ENCODE peak calls at places on chromosomes 6 and 20, in eight cellular contexts. One of them, this sample, is unnamed.

GRCh38 chr6:135906542-135906941 is 55.0 kb downstream of the PDE7B start:
- DNase-seq in adrenal gland: no peak
- DNase-seq in fibroblast of lung: peak; percentile 43
- DNase-seq in pancreas: no peak
- DNase-seq in AG09319: no peak
- DNase-seq in choroid plexus epithelial cell: peak; percentile 53
- DNase-seq in lower lobe of right lung: no peak
- DNase-seq in body of pancreas: no peak
- DNase-seq in this sample: no peak

GRCh38 chr6:25026723-25027122 is 91.0 kb upstream of the RIPOR2 start:
- DNase-seq in adrenal gland: no peak
- DNase-seq in fibroblast of lung: no peak
- DNase-seq in pancreas: no peak
- DNase-seq in AG09319: no peak
- DNase-seq in choroid plexus epithelial cell: no peak
- DNase-seq in lower lobe of right lung: peak; percentile 81
- DNase-seq in body of pancreas: no peak
- DNase-seq in this sample: no peak

GRCh38 chr20:59985864-59986263 is 27.6 kb downstream of the CDH26 start:
- DNase-seq in adrenal gland: no peak
- DNase-seq in fibroblast of lung: no peak
- DNase-seq in pancreas: no peak
- DNase-seq in AG09319: no peak
- DNase-seq in choroid plexus epithelial cell: no peak
- DNase-seq in lower lobe of right lung: no peak
- DNase-seq in body of pancreas: no peak
- DNase-seq in this sample: no peak

GRCh38 chr6:125421853-125422252 is 120.1 kb upstream of the HDDC2 start:
- DNase-seq in adrenal gland: peak; percentile 9
- DNase-seq in fibroblast of lung: no peak
- DNase-seq in pancreas: no peak
- DNase-seq in AG09319: no peak
- DNase-seq in choroid plexus epithelial cell: peak; percentile 61
- DNase-seq in lower lobe of right lung: no peak
- DNase-seq in body of pancreas: no peak
- DNase-seq in this sample: peak; percentile 63

GRCh38 chr20:44494266-44494665 is 18.6 kb downstream of the TTPAL start:
- DNase-seq in adrenal gland: no peak
- DNase-seq in fibroblast of lung: peak; percentile 70
- DNase-seq in pancreas: no peak
- DNase-seq in AG09319: no peak
- DNase-seq in choroid plexus epithelial cell: peak; percentile 81
- DNase-seq in lower lobe of right lung: no peak
- DNase-seq in body of pancreas: no peak
- DNase-seq in this sample: no peak

GRCh38 chr6:116682334-116682712 is 1.3 kb downstream of the KPNA5 start:
- DNase-seq in adrenal gland: peak; percentile 45
- DNase-seq in fibroblast of lung: peak; percentile 81
- DNase-seq in pancreas: no peak
- DNase-seq in AG09319: no peak
- DNase-seq in choroid plexus epithelial cell: peak; percentile 73
- DNase-seq in lower lobe of right lung: no peak
- DNase-seq in body of pancreas: no peak
- DNase-seq in this sample: no peak

GRCh38 chr6:1686117-1687098 is 76.7 kb downstream of the FOXC1 start:
- DNase-seq in adrenal gland: no peak
- DNase-seq in fibroblast of lung: peak; percentile 93
- DNase-seq in pancreas: no peak
- DNase-seq in AG09319: peak; percentile 96
- DNase-seq in choroid plexus epithelial cell: peak; percentile 96
- DNase-seq in lower lobe of right lung: peak; percentile 62
- DNase-seq in body of pancreas: no peak
- DNase-seq in this sample: no peak

GRCh38 chr6:120378582-120379220 is 955.6 kb downstream of the TBC1D32 start:
- DNase-seq in adrenal gland: no peak
- DNase-seq in fibroblast of lung: peak; percentile 67
- DNase-seq in pancreas: no peak
- DNase-seq in AG09319: no peak
- DNase-seq in choroid plexus epithelial cell: peak; percentile 26
- DNase-seq in lower lobe of right lung: no peak
- DNase-seq in body of pancreas: peak; percentile 21
- DNase-seq in this sample: no peak

GRCh38 chr6:72740135-72740534 is 118.3 kb downstream of the KCNQ5 start:
- DNase-seq in adrenal gland: no peak
- DNase-seq in fibroblast of lung: no peak
- DNase-seq in pancreas: no peak
- DNase-seq in AG09319: no peak
- DNase-seq in choroid plexus epithelial cell: no peak
- DNase-seq in lower lobe of right lung: no peak
- DNase-seq in body of pancreas: no peak
- DNase-seq in this sample: no peak

GRCh38 chr6:149015224-149015876 is 268.5 kb downstream of the UST start:
- DNase-seq in adrenal gland: no peak
- DNase-seq in fibroblast of lung: peak; percentile 83
- DNase-seq in pancreas: no peak
- DNase-seq in AG09319: no peak
- DNase-seq in choroid plexus epithelial cell: peak; percentile 72
- DNase-seq in lower lobe of right lung: no peak
- DNase-seq in body of pancreas: no peak
- DNase-seq in this sample: no peak

GRCh38 chr20:61223121-61223520 is 28.9 kb upstream of the CDH4 start:
- DNase-seq in adrenal gland: no peak
- DNase-seq in fibroblast of lung: no peak
- DNase-seq in pancreas: no peak
- DNase-seq in AG09319: no peak
- DNase-seq in choroid plexus epithelial cell: no peak
- DNase-seq in lower lobe of right lung: no peak
- DNase-seq in body of pancreas: no peak
- DNase-seq in this sample: no peak

GRCh38 chr6:24659547-24659946 is 7.2 kb downstream of the TDP2 start:
- DNase-seq in adrenal gland: no peak
- DNase-seq in fibroblast of lung: peak; percentile 23
- DNase-seq in pancreas: no peak
- DNase-seq in AG09319: no peak
- DNase-seq in choroid plexus epithelial cell: peak; percentile 54
- DNase-seq in lower lobe of right lung: no peak
- DNase-seq in body of pancreas: no peak
- DNase-seq in this sample: no peak

GRCh38 chr6:50185006-50185405 is 135.3 kb upstream of the DEFB112 start:
- DNase-seq in adrenal gland: no peak
- DNase-seq in fibroblast of lung: peak; percentile 2
- DNase-seq in pancreas: no peak
- DNase-seq in AG09319: no peak
- DNase-seq in choroid plexus epithelial cell: no peak
- DNase-seq in lower lobe of right lung: no peak
- DNase-seq in body of pancreas: no peak
- DNase-seq in this sample: peak; percentile 28

GRCh38 chr6:116666869-116667268 is 1.7 kb downstream of the ZUP1 start:
- DNase-seq in adrenal gland: no peak
- DNase-seq in fibroblast of lung: no peak
- DNase-seq in pancreas: no peak
- DNase-seq in AG09319: no peak
- DNase-seq in choroid plexus epithelial cell: no peak
- DNase-seq in lower lobe of right lung: no peak
- DNase-seq in body of pancreas: no peak
- DNase-seq in this sample: no peak

GRCh38 chr6:1609662-1610496 is at the start of gene FOXC1:
- DNase-seq in adrenal gland: peak; percentile 92
- DNase-seq in fibroblast of lung: peak; percentile 91
- DNase-seq in pancreas: peak; percentile 93
- DNase-seq in AG09319: peak; percentile 87
- DNase-seq in choroid plexus epithelial cell: peak; percentile 84
- DNase-seq in lower lobe of right lung: peak; percentile 85
- DNase-seq in body of pancreas: peak; percentile 92
- DNase-seq in this sample: peak; percentile 90

DNA sequence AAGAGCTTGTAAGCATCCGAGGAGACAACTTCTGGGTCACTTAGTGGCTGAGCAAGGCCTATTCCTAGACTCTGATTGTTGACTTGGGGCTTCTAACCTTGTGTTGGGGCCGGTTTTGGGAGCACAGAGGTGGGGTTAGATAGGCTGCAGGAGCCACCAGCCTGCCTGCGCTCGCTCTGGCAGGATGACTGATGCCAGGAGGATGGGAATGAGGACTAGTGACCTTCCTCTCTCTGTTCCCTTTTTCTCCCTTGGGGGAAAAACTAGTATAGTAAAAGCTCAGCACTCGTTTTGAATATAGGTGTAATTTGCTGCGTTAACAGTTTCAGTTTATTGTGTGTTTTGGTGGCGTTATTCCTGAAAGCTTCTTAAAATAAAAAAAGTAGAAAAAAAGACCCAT is 141.5 kb downstream of the ARID1B start:
- DNase-seq in adrenal gland: no peak
- DNase-seq in fibroblast of lung: no peak
- DNase-seq in pancreas: no peak
- DNase-seq in AG09319: no peak
- DNase-seq in choroid plexus epithelial cell: no peak
- DNase-seq in lower lobe of right lung: no peak
- DNase-seq in body of pancreas: no peak
- DNase-seq in this sample: no peak
- TF ChIP-seq CTCF in adrenal gland: no peak
- TF ChIP-seq CTCF in fibroblast of lung: no peak
- TF ChIP-seq CTCF in pancreas: no peak
- TF ChIP-seq CTCF in AG09319: no peak
- TF ChIP-seq CTCF in choroid plexus epithelial cell: no peak
- TF ChIP-seq CTCF in lower lobe of right lung: no peak
- TF ChIP-seq CTCF in body of pancreas: no peak
- TF ChIP-seq CTCF in this sample: no peak

GRCh38 chr6:165055231-165055630 is 254.2 kb downstream of the C6orf118 start:
- DNase-seq in adrenal gland: no peak
- DNase-seq in fibroblast of lung: no peak
- DNase-seq in pancreas: no peak
- DNase-seq in AG09319: no peak
- DNase-seq in choroid plexus epithelial cell: no peak
- DNase-seq in lower lobe of right lung: no peak
- DNase-seq in body of pancreas: no peak
- DNase-seq in this sample: no peak

GRCh38 chr6:165052561-165053500 is 256.6 kb downstream of the C6orf118 start:
- DNase-seq in adrenal gland: no peak
- DNase-seq in fibroblast of lung: no peak
- DNase-seq in pancreas: no peak
- DNase-seq in AG09319: no peak
- DNase-seq in choroid plexus epithelial cell: no peak
- DNase-seq in lower lobe of right lung: no peak
- DNase-seq in body of pancreas: no peak
- DNase-seq in this sample: no peak

GRCh38 chr6:165045631-165046030 is 263.8 kb downstream of the C6orf118 start:
- DNase-seq in adrenal gland: no peak
- DNase-seq in fibroblast of lung: no peak
- DNase-seq in pancreas: no peak
- DNase-seq in AG09319: no peak
- DNase-seq in choroid plexus epithelial cell: no peak
- DNase-seq in lower lobe of right lung: no peak
- DNase-seq in body of pancreas: no peak
- DNase-seq in this sample: no peak

GRCh38 chr6:165047952-165048351 is 261.5 kb downstream of the C6orf118 start:
- DNase-seq in adrenal gland: no peak
- DNase-seq in fibroblast of lung: no peak
- DNase-seq in pancreas: no peak
- DNase-seq in AG09319: no peak
- DNase-seq in choroid plexus epithelial cell: no peak
- DNase-seq in lower lobe of right lung: no peak
- DNase-seq in body of pancreas: no peak
- DNase-seq in this sample: no peak

GRCh38 chr6:165049362-165049761 is 260.0 kb downstream of the C6orf118 start:
- DNase-seq in adrenal gland: no peak
- DNase-seq in fibroblast of lung: no peak
- DNase-seq in pancreas: no peak
- DNase-seq in AG09319: no peak
- DNase-seq in choroid plexus epithelial cell: peak; percentile 2
- DNase-seq in lower lobe of right lung: no peak
- DNase-seq in body of pancreas: no peak
- DNase-seq in this sample: peak; percentile 69
- TF ChIP-seq CTCF in adrenal gland: no peak
- TF ChIP-seq CTCF in fibroblast of lung: no peak
- TF ChIP-seq CTCF in pancreas: no peak
- TF ChIP-seq CTCF in AG09319: peak; percentile 19
- TF ChIP-seq CTCF in choroid plexus epithelial cell: peak; percentile 29
- TF ChIP-seq CTCF in lower lobe of right lung: peak; percentile 20
- TF ChIP-seq CTCF in body of pancreas: no peak
- TF ChIP-seq CTCF in this sample: peak; percentile 91

GRCh38 chr20:57061058-57061900 is 205.2 kb downstream of the BMP7 start:
- DNase-seq in adrenal gland: no peak
- DNase-seq in fibroblast of lung: no peak
- DNase-seq in pancreas: no peak
- DNase-seq in AG09319: no peak
- DNase-seq in choroid plexus epithelial cell: peak; percentile 67
- DNase-seq in lower lobe of right lung: no peak
- DNase-seq in body of pancreas: no peak
- DNase-seq in this sample: peak; percentile 74
- TF ChIP-seq CTCF in adrenal gland: no peak
- TF ChIP-seq CTCF in fibroblast of lung: no peak
- TF ChIP-seq CTCF in pancreas: no peak
- TF ChIP-seq CTCF in AG09319: peak; percentile 51
- TF ChIP-seq CTCF in choroid plexus epithelial cell: peak; percentile 81
- TF ChIP-seq CTCF in lower lobe of right lung: no peak
- TF ChIP-seq CTCF in body of pancreas: peak; percentile 8
- TF ChIP-seq CTCF in this sample: peak; percentile 36

GRCh38 chr6:68559052-68559451 is 76.0 kb upstream of the ADGRB3 start:
- DNase-seq in adrenal gland: no peak
- DNase-seq in fibroblast of lung: peak; percentile 77
- DNase-seq in pancreas: no peak
- DNase-seq in AG09319: no peak
- DNase-seq in choroid plexus epithelial cell: peak; percentile 16
- DNase-seq in lower lobe of right lung: no peak
- DNase-seq in body of pancreas: no peak
- DNase-seq in this sample: no peak
- TF ChIP-seq CTCF in adrenal gland: no peak
- TF ChIP-seq CTCF in fibroblast of lung: peak; percentile 37
- TF ChIP-seq CTCF in pancreas: no peak
- TF ChIP-seq CTCF in AG09319: no peak
- TF ChIP-seq CTCF in choroid plexus epithelial cell: no peak
- TF ChIP-seq CTCF in lower lobe of right lung: no peak
- TF ChIP-seq CTCF in body of pancreas: no peak
- TF ChIP-seq CTCF in this sample: no peak

DNA sequence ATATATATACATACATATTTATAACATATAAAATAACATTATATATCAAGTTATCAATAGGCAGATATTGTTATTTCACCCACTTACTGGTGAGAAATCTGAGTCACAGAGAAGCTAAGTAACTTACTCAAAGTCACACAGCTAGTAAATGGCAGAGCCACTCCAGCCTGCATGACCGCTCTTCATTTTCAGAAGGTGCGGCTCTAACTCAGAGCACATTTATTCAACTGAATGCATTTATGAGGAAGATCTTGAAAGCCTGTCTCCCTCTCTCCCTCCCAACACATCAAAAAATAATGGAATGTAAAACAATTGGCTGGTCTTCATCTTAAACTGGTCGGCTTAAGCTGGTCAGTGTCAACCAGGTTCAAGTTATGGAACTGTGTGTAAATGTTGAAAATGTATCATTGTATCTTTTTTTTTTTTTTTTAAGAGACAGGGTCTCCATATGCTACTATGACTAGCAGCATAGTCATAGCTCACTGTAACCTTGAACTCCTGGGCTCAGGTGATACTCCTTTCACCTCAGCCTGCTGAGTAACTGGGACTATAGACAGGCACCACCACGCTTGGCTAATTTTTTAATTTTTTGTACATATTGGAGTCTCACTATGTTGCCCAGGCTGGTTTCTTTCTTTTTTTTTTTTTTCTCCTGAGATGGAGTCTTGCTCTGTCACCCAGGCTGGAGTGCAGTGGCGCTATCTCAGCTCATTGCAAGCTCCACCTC is 70.7 kb upstream of the NCOA3 start:
- DNase-seq in adrenal gland: no peak
- DNase-seq in fibroblast of lung: no peak
- DNase-seq in pancreas: no peak
- DNase-seq in AG09319: no peak
- DNase-seq in choroid plexus epithelial cell: no peak
- DNase-seq in lower lobe of right lung: no peak
- DNase-seq in body of pancreas: no peak
- DNase-seq in this sample: no peak
- TF ChIP-seq CTCF in adrenal gland: no peak
- TF ChIP-seq CTCF in fibroblast of lung: no peak
- TF ChIP-seq CTCF in pancreas: no peak
- TF ChIP-seq CTCF in AG09319: no peak
- TF ChIP-seq CTCF in choroid plexus epithelial cell: no peak
- TF ChIP-seq CTCF in lower lobe of right lung: no peak
- TF ChIP-seq CTCF in body of pancreas: no peak
- TF ChIP-seq CTCF in this sample: no peak